ENCODE peak calls at places on chromosomes 4 and X, in five cellular contexts. A, F, G, U and L are unnamed samples.

GRCh38 chr4:173121044-173121685 is 47.4 kb upstream of the GALNT7 start:
- DNase-seq in A (no peak), F (peak), G (no peak), U (no peak), L (no peak)

GRCh38 chr4:52983563-52984303 is 121.6 kb downstream of the RASL11B start:
- DNase-seq in A (no peak), F (no peak), G (no peak), U (no peak), L (no peak)

GRCh38 chr4:183469327-183469726 is 24.9 kb downstream of the CDKN2AIP start:
- DNase-seq in A (no peak), F (no peak), G (no peak), U (no peak), L (peak)

GRCh38 chrX:151386838-151387459 is 10.1 kb upstream of the VMA21 start:
- DNase-seq in A (no peak), F (no peak), G (no peak), U (no peak), L (no peak)

GRCh38 chr4:19857405-19857804 is 394.3 kb upstream of the SLIT2 start:
- DNase-seq in A (no peak), F (no peak), G (no peak), U (no peak), L (no peak)

GRCh38 chrX:16516473-16516872 is 133.5 kb upstream of the S100G start:
- DNase-seq in A (no peak), F (no peak), G (no peak), U (no peak), L (no peak)

GRCh38 chr4:85772470-85772869 is 297.5 kb downstream of the ARHGAP24 start:
- DNase-seq in A (no peak), F (no peak), G (no peak), U (no peak), L (no peak)

GRCh38 chrX:133254666-133255065 is 36.5 kb upstream of the TFDP3 start:
- DNase-seq in A (no peak), F (no peak), G (no peak), U (no peak), L (no peak)

GRCh38 chrX:130974323-130974722 is 71.3 kb upstream of the ENOX2 start:
- DNase-seq in A (no peak), F (no peak), G (no peak), U (no peak), L (no peak)

GRCh38 chr4:152956650-152957436 is 20.7 kb downstream of the FHDC1 start:
- DNase-seq in A (no peak), F (no peak), G (no peak), U (no peak), L (no peak)

GRCh38 chrX:13151806-13152510 is 107.5 kb upstream of the FAM9C start:
- DNase-seq in A (no peak), F (no peak), G (no peak), U (no peak), L (no peak)

GRCh38 chrX:68938244-68939004 is 109.6 kb downstream of the EFNB1 start:
- DNase-seq in A (no peak), F (no peak), G (no peak), U (no peak), L (no peak)

GRCh38 chr4:34043131-34043530 is 2201.2 kb downstream of the ARAP2 start:
- DNase-seq in A (no peak), F (no peak), G (no peak), U (no peak), L (no peak)

GRCh38 chr4:165288639-165289428 is 38.6 kb upstream of the MSMO1 start:
- DNase-seq in A (no peak), F (no peak), G (no peak), U (no peak), L (no peak)

GRCh38 chr4:56654238-56654632 is 26.9 kb downstream of the HOPX start:
- DNase-seq in A (no peak), F (no peak), G (no peak), U (no peak), L (no peak)

GRCh38 chrX:11908371-11908770 is 150.3 kb downstream of the MSL3 start:
- DNase-seq in A (peak), F (no peak), G (no peak), U (no peak), L (no peak)

GRCh38 chrX:18674417-18674787 is 2.5 kb upstream of the RS1 start:
- DNase-seq in A (peak), F (no peak), G (peak), U (no peak), L (no peak)

GRCh38 chrX:55524487-55524886 is 34.8 kb upstream of the USP51 start:
- DNase-seq in A (no peak), F (no peak), G (no peak), U (no peak), L (no peak)

GRCh38 chr4:149781150-149781549 is 34.5 kb downstream of the IQCM start:
- DNase-seq in A (no peak), F (no peak), G (no peak), U (no peak), L (no peak)

GRCh38 chr4:157804986-157805385 is 367.8 kb downstream of the GASK1B start:
- DNase-seq in A (no peak), F (no peak), G (no peak), U (no peak), L (no peak)